ENCODE peak calls at places on chromosomes 11 and 22, in four cellular contexts. One of them, this sample, is unnamed.

GRCh38 chr11:67508486-67509121 is 642 bp upstream of the CDK2AP2 start:
- DNase-seq in nephron progenitor cell: peak; percentile 99
- DNase-seq in HEK293T: peak; percentile 99
- DNase-seq in astrocyte of the spinal cord: peak; percentile 97
- DNase-seq in this sample: peak; percentile 89

GRCh38 chr11:3087821-3088800 is 30.9 kb upstream of the CARS1 start:
- DNase-seq in nephron progenitor cell: no peak
- DNase-seq in HEK293T: no peak
- DNase-seq in astrocyte of the spinal cord: no peak
- DNase-seq in this sample: peak; percentile 78

GRCh38 chr11:132670921-132671675 is 861.2 kb downstream of the OPCML start:
- DNase-seq in nephron progenitor cell: no peak
- DNase-seq in HEK293T: no peak
- DNase-seq in astrocyte of the spinal cord: no peak
- DNase-seq in this sample: no peak

GRCh38 chr11:110679323-110679980 is 32.8 kb downstream of the ARHGAP20 start:
- DNase-seq in nephron progenitor cell: no peak
- DNase-seq in HEK293T: no peak
- DNase-seq in astrocyte of the spinal cord: peak; percentile 22
- DNase-seq in this sample: no peak

GRCh38 chr11:75152651-75153553 is 2.0 kb downstream of the SLCO2B1 start:
- DNase-seq in nephron progenitor cell: no peak
- DNase-seq in HEK293T: no peak
- DNase-seq in astrocyte of the spinal cord: no peak
- DNase-seq in this sample: no peak

GRCh38 chr11:77233011-77233410 is 68.5 kb downstream of the GDPD4 start:
- DNase-seq in nephron progenitor cell: no peak
- DNase-seq in HEK293T: no peak
- DNase-seq in astrocyte of the spinal cord: no peak
- DNase-seq in this sample: no peak

GRCh38 chr11:76123243-76123642 is 83.1 kb downstream of the WNT11 start:
- DNase-seq in nephron progenitor cell: no peak
- DNase-seq in HEK293T: no peak
- DNase-seq in astrocyte of the spinal cord: no peak
- DNase-seq in this sample: no peak

GRCh38 chr11:11510939-11511338 is 110.9 kb downstream of the GALNT18 start:
- DNase-seq in nephron progenitor cell: peak; percentile 15
- DNase-seq in HEK293T: no peak
- DNase-seq in astrocyte of the spinal cord: peak; percentile 41
- DNase-seq in this sample: no peak

GRCh38 chr11:67256477-67256876 is 9.8 kb upstream of the GRK2 start:
- DNase-seq in nephron progenitor cell: no peak
- DNase-seq in HEK293T: no peak
- DNase-seq in astrocyte of the spinal cord: no peak
- DNase-seq in this sample: no peak

GRCh38 chr11:102197759-102198158 is 87.5 kb downstream of the YAP1 start:
- DNase-seq in nephron progenitor cell: peak; percentile 16
- DNase-seq in HEK293T: no peak
- DNase-seq in astrocyte of the spinal cord: peak; percentile 46
- DNase-seq in this sample: no peak

GRCh38 chr22:38982008-38982927 is at the start of gene APOBEC3B:
- DNase-seq in nephron progenitor cell: peak; percentile 52
- DNase-seq in HEK293T: no peak
- DNase-seq in astrocyte of the spinal cord: peak; percentile 93
- DNase-seq in this sample: peak; percentile 94

GRCh38 chr11:128607819-128608218 is 20.5 kb upstream of the ETS1 start:
- DNase-seq in nephron progenitor cell: no peak
- DNase-seq in HEK293T: no peak
- DNase-seq in astrocyte of the spinal cord: no peak
- DNase-seq in this sample: no peak

GRCh38 chr22:46043816-46044717 is 67.1 kb upstream of the WNT7B start:
- DNase-seq in nephron progenitor cell: no peak
- DNase-seq in HEK293T: no peak
- DNase-seq in astrocyte of the spinal cord: peak; percentile 36
- DNase-seq in this sample: no peak

GRCh38 chr22:38162881-38163843 is 18.5 kb downstream of the PLA2G6 start:
- DNase-seq in nephron progenitor cell: no peak
- DNase-seq in HEK293T: no peak
- DNase-seq in astrocyte of the spinal cord: no peak
- DNase-seq in this sample: no peak

GRCh38 chr22:22076937-22077703 is 94.5 kb upstream of the TOP3B start:
- DNase-seq in nephron progenitor cell: no peak
- DNase-seq in HEK293T: no peak
- DNase-seq in astrocyte of the spinal cord: no peak
- DNase-seq in this sample: no peak

GRCh38 chr11:110269996-110270395 is 26.4 kb downstream of the RDX start:
- DNase-seq in nephron progenitor cell: no peak
- DNase-seq in HEK293T: no peak
- DNase-seq in astrocyte of the spinal cord: no peak
- DNase-seq in this sample: no peak

GRCh38 chr11:105611414-105611813 is 1.5 kb downstream of the GRIA4 start:
- DNase-seq in nephron progenitor cell: no peak
- DNase-seq in HEK293T: no peak
- DNase-seq in astrocyte of the spinal cord: no peak
- DNase-seq in this sample: no peak

GRCh38 chr11:15828241-15828903 is 528.0 kb downstream of the SOX6 start:
- DNase-seq in nephron progenitor cell: no peak
- DNase-seq in HEK293T: no peak
- DNase-seq in astrocyte of the spinal cord: no peak
- DNase-seq in this sample: no peak

GRCh38 chr11:1857064-1857463 is 4.2 kb downstream of the LSP1 start:
- DNase-seq in nephron progenitor cell: no peak
- DNase-seq in HEK293T: no peak
- DNase-seq in astrocyte of the spinal cord: no peak
- DNase-seq in this sample: no peak